ENCODE peak calls at places on chromosomes 4 and X, in eight cellular contexts. W, L, Q, T, K, Z, G and N are unnamed samples.

GRCh38 chr4:15294202-15294601 is 133.6 kb upstream of the C1QTNF7 start:
- DNase-seq in W (no peak), L (no peak), Q (no peak), T (no peak), K (no peak), Z (no peak), G (no peak), N (no peak)

GRCh38 chr4:108135549-108136209 is 33.1 kb downstream of the LEF1 start:
- DNase-seq in W (no peak), L (no peak), Q (peak), T (no peak), K (peak), Z (no peak), G (no peak), N (no peak)

GRCh38 chrX:35699642-35700041 is 98.5 kb upstream of the MAGEB16 start:
- DNase-seq in W (no peak), L (no peak), Q (no peak), T (no peak), K (no peak), Z (no peak), G (no peak), N (no peak)

GRCh38 chr4:186621959-186622553 is 66.7 kb upstream of the MTNR1A start:
- DNase-seq in W (no peak), L (no peak), Q (no peak), T (no peak), K (no peak), Z (no peak), G (no peak), N (peak)

GRCh38 chrX:100680756-100681155 is 36.8 kb downstream of the SRPX2 start:
- DNase-seq in W (no peak), L (no peak), Q (no peak), T (no peak), K (no peak), Z (no peak), G (no peak), N (no peak)

GRCh38 chr4:42865572-42866189 is 26.8 kb upstream of the GRXCR1 start:
- DNase-seq in W (peak), L (peak), Q (peak), T (peak), K (peak), Z (peak), G (peak), N (peak)

GRCh38 chr4:5019274-5019673 is at the start of gene CYTL1:
- DNase-seq in W (no peak), L (no peak), Q (no peak), T (peak), K (no peak), Z (no peak), G (no peak), N (no peak)

GRCh38 chrX:53930513-53931380 is 113.5 kb downstream of the PHF8 start:
- DNase-seq in W (no peak), L (no peak), Q (no peak), T (no peak), K (no peak), Z (no peak), G (no peak), N (peak)

GRCh38 chr4:7575426-7575825 is 140.7 kb upstream of the PSAPL1 start:
- DNase-seq in W (no peak), L (no peak), Q (no peak), T (no peak), K (no peak), Z (no peak), G (no peak), N (no peak)

GRCh38 chr4:90951037-90951436 is 823.8 kb downstream of the CCSER1 start:
- DNase-seq in W (no peak), L (no peak), Q (no peak), T (no peak), K (peak), Z (no peak), G (no peak), N (no peak)

GRCh38 chr4:132114885-132115284 is 1034.2 kb upstream of the PCDH10 start:
- DNase-seq in W (no peak), L (no peak), Q (no peak), T (no peak), K (no peak), Z (no peak), G (no peak), N (no peak)

GRCh38 chrX:103157511-103158316 is 57.2 kb upstream of the BEX4 start:
- DNase-seq in W (no peak), L (no peak), Q (no peak), T (peak), K (peak), Z (no peak), G (no peak), N (peak)

GRCh38 chr4:139988863-139989765 is 164.9 kb downstream of the MAML3 start:
- DNase-seq in W (no peak), L (peak), Q (no peak), T (peak), K (no peak), Z (no peak), G (no peak), N (peak)

GRCh38 chr4:100988876-100989275 is 358.4 kb downstream of the PPP3CA start:
- DNase-seq in W (no peak), L (no peak), Q (no peak), T (no peak), K (no peak), Z (no peak), G (no peak), N (no peak)

GRCh38 chr4:105637409-105638258 is 70.9 kb downstream of the INTS12 start:
- DNase-seq in W (no peak), L (no peak), Q (peak), T (peak), K (peak), Z (no peak), G (no peak), N (peak)

GRCh38 chr4:96874657-96875056 is 1034.8 kb downstream of the PDHA2 start:
- DNase-seq in W (no peak), L (no peak), Q (no peak), T (no peak), K (no peak), Z (no peak), G (no peak), N (no peak)

GRCh38 chr4:123505077-123505456 is 108.5 kb downstream of the SPRY1 start:
- DNase-seq in W (no peak), L (no peak), Q (no peak), T (no peak), K (peak), Z (no peak), G (no peak), N (no peak)

GRCh38 chr4:42306221-42307109 is 90.8 kb upstream of the SHISA3 start:
- DNase-seq in W (peak), L (no peak), Q (no peak), T (no peak), K (no peak), Z (no peak), G (no peak), N (no peak)

GRCh38 chr4:150973626-150974250 is 41.3 kb downstream of the LRBA start:
- DNase-seq in W (no peak), L (no peak), Q (no peak), T (no peak), K (no peak), Z (no peak), G (no peak), N (no peak)